ENCODE peak calls at places on chromosome 5, in four cellular contexts. Y, G, K and P are unnamed samples.

GRCh38 chr5:42545038-42545437 is 121.8 kb downstream of the GHR start:
- DNase-seq in Y (no peak), G (no peak), K (no peak), P (no peak)

GRCh38 chr5:7394889-7395431 is 978 bp upstream of the ADCY2 start:
- DNase-seq in Y (no peak), G (no peak), K (no peak), P (no peak)

GRCh38 chr5:146788918-146789317 is 89.6 kb downstream of the PPP2R2B start:
- DNase-seq in Y (no peak), G (no peak), K (no peak), P (no peak)

GRCh38 chr5:112479418-112479817 is 60.3 kb upstream of the EPB41L4A start:
- DNase-seq in Y (peak; percentile 54), G (no peak), K (no peak), P (no peak)

GRCh38 chr5:180825768-180826525 is 23.3 kb upstream of the MGAT1 start:
- DNase-seq in Y (peak; percentile 85), G (no peak), K (no peak), P (no peak)

GRCh38 chr5:55533806-55534435 is 843 bp downstream of the PLPP1 start:
- DNase-seq in Y (peak; percentile 48), G (no peak), K (peak; percentile 9), P (peak; percentile 45)

GRCh38 chr5:15791859-15792258 is 291.9 kb downstream of the FBXL7 start:
- DNase-seq in Y (peak; percentile 66), G (no peak), K (no peak), P (no peak)

GRCh38 chr5:66351822-66352221 is 207.7 kb downstream of the SREK1 start:
- DNase-seq in Y (no peak), G (no peak), K (no peak), P (no peak)

GRCh38 chr5:177520906-177521513 is 4.2 kb upstream of the DDX41 start:
- DNase-seq in Y (no peak), G (no peak), K (no peak), P (no peak)

GRCh38 chr5:178335287-178336030 is 102.9 kb upstream of the PHYKPL start:
- DNase-seq in Y (no peak), G (no peak), K (no peak), P (no peak)

GRCh38 chr5:3954189-3954588 is 358.6 kb downstream of the IRX1 start:
- DNase-seq in Y (no peak), G (no peak), K (no peak), P (no peak)

GRCh38 chr5:96997265-96997859 is 61.5 kb downstream of the LNPEP start:
- DNase-seq in Y (peak; percentile 63), G (peak; percentile 21), K (no peak), P (peak; percentile 8)

GRCh38 chr5:11955386-11955785 is 51.1 kb upstream of the CTNND2 start:
- DNase-seq in Y (no peak), G (no peak), K (no peak), P (no peak)

GRCh38 chr5:116571568-116572321 is 2.9 kb downstream of the SEMA6A start:
- DNase-seq in Y (no peak), G (no peak), K (no peak), P (no peak)
- TF ChIP-seq CTCF in Y (no peak), G (no peak), K (peak; percentile 21), P (no peak)

GRCh38 chr5:73967347-73967746 is 341.4 kb downstream of the ARHGEF28 start:
- DNase-seq in Y (peak; percentile 25), G (no peak), K (no peak), P (no peak)
- TF ChIP-seq ELK1 in Y (no peak), G (no peak), K (no peak), P (no peak)

GRCh38 chr5:134418958-134419357 is 7.3 kb upstream of the CDKN2AIPNL start:
- DNase-seq in Y (no peak), G (no peak), K (no peak), P (no peak)
- TF ChIP-seq CEBPB in Y (no peak), G (no peak), K (no peak), P (no peak)

GRCh38 chr5:119470851-119471451 is 18.7 kb downstream of the HSD17B4 start:
- DNase-seq in Y (peak; percentile 51), G (no peak), K (no peak), P (no peak)
- TF ChIP-seq CTCF in Y (peak; percentile 72), G (peak; percentile 66), K (peak; percentile 75), P (peak; percentile 50)

DNA sequence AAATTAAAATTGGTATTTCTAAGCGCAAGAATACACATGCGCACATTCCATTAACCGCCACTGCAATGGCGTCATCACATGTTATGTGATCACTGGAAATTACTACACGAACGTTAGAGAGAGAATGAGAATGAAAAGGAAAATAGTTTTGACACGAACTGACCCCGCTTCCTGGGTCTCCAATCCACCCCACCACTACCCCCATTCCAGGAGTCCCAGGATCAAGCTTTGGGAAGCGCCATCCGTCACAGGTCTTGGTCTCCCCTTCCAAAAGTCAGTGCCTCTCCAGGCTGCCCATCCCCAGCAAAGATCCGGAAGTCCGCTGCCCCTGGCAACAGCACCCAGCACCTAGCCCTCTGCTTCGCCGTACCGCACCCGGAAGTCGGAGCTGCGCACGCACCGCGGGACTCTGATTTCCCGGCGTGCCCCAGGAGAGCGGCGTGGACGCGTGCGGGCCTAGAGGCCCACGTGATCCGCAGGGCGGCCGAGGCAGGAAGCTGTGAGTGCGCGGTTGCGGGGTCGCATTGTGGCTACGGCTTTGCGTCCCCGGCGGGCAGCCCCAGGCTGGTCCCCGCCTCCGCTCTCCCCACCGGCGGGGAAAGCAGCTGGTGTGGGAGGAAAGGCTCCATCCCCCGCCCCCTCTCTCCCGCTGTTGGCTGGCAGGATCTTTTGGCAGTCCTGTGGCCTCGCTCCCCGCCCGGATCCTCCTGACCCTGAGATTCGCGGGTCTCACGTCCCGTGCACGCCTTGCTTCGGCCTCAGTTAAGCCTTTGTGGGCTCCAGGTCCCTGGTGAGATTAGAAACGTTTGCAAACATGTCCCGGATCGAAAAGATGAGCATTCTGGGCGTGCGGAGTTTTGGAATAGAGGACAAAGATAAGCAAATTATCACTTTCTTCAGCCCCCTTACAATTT is at the start of gene RAD50:
- DNase-seq in Y (peak; percentile 84), G (peak; percentile 93), K (peak; percentile 86), P (peak; percentile 97)
- TF ChIP-seq ELK1 in Y (no peak), G (no peak), K (peak; percentile 95), P (no peak)

DNA sequence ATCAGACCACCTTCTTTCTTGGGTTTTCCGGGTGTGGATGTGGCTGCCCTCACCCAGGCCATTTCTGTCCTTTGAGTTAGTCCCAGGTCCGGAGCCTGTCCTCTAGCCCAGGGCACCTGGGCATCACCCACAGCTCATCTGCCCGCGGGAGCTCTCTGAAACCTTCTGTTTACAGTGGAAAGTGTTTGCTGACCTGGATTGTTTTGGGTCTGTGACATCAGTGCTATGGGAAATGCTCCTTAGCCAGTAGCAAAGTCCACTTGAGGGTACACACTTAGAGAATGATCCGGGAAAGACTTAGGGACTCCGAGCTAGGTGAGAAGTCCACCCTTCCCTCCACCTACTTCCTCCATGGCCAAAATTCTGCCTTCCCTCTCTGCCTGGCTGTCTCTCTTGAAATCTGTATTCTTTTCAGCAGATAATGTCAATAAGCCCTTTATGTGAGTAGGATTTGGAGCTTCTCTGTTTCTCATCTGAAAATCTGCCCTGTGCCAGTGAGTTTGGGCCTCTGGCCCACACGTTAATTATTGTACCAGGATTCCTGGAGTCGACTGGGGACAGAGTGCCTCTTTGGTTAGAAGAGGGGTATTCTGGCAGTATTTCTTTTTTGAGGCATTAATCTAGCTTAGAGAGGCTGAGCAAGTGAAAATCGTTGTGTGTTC is 19.9 kb downstream of the ABLIM3 start:
- DNase-seq in Y (no peak), G (no peak), K (no peak), P (no peak)
- TF ChIP-seq CEBPB in Y (no peak), G (no peak), K (no peak), P (no peak)

GRCh38 chr5:51389326-51389581 is 6.0 kb downstream of the ISL1 start:
- DNase-seq in Y (no peak), G (no peak), K (no peak), P (no peak)
- TF ChIP-seq CTCF in Y (no peak), G (no peak), K (no peak), P (no peak)